ENCODE peak calls at places on chromosome 3, in eight cellular contexts. J is pancreas; W is body of pancreas; V is heart right ventricle; Y is GM23338; G is CD8-positive, alpha-beta memory T cell; R is endodermal cell; X is PC-9. Z is an unnamed sample.

GRCh38 chr3:195616681-195617080 is 32.9 kb upstream of the APOD start:
- DNase-seq in J (no peak), W (no peak), V (no peak), Y (no peak), G (no peak), R (peak; percentile 53), X (no peak), Z (no peak)

GRCh38 chr3:85172001-85172400 is 213.2 kb downstream of the CADM2 start:
- DNase-seq in J (no peak), W (no peak), V (no peak), Y (no peak), G (no peak), R (no peak), X (no peak), Z (no peak)

GRCh38 chr3:62332771-62333381 is 40.5 kb downstream of the FEZF2 start:
- DNase-seq in J (no peak), W (no peak), V (no peak), Y (peak; percentile 57), G (no peak), R (no peak), X (no peak), Z (no peak)

GRCh38 chr3:134309987-134310700 is 59.5 kb upstream of the RYK start:
- DNase-seq in J (no peak), W (no peak), V (no peak), Y (no peak), G (no peak), R (no peak), X (peak; percentile 92), Z (peak; percentile 58)

GRCh38 chr3:20682573-20682972 is 496.6 kb upstream of the SGO1 start:
- DNase-seq in J (no peak), W (no peak), V (no peak), Y (peak; percentile 39), G (no peak), R (no peak), X (no peak), Z (no peak)

GRCh38 chr3:112813723-112814171 is 32.9 kb downstream of the CD200R1L start:
- DNase-seq in J (no peak), W (no peak), V (peak; percentile 8), Y (no peak), G (no peak), R (no peak), X (no peak), Z (peak; percentile 51)

GRCh38 chr3:136716629-136717028 is 35.5 kb downstream of the STAG1 start:
- DNase-seq in J (no peak), W (no peak), V (no peak), Y (no peak), G (no peak), R (no peak), X (no peak), Z (no peak)

GRCh38 chr3:64368163-64369025 is 143.1 kb upstream of the PRICKLE2 start:
- DNase-seq in J (peak; percentile 53), W (peak; percentile 43), V (no peak), Y (no peak), G (no peak), R (no peak), X (no peak), Z (no peak)

GRCh38 chr3:132268956-132269355 is 48.3 kb upstream of the ACP3 start:
- DNase-seq in J (no peak), W (no peak), V (no peak), Y (peak; percentile 84), G (no peak), R (peak; percentile 83), X (no peak), Z (no peak)

GRCh38 chr3:180180795-180181194 is 144.1 kb upstream of the PEX5L start:
- DNase-seq in J (no peak), W (no peak), V (no peak), Y (no peak), G (no peak), R (no peak), X (no peak), Z (no peak)

GRCh38 chr3:190443257-190443656 is 6.4 kb downstream of the TMEM207 start:
- DNase-seq in J (no peak), W (no peak), V (no peak), Y (peak; percentile 33), G (no peak), R (no peak), X (no peak), Z (no peak)

GRCh38 chr3:41241800-41242571 is 42.7 kb downstream of the CTNNB1 start:
- DNase-seq in J (no peak), W (no peak), V (no peak), Y (no peak), G (no peak), R (no peak), X (no peak), Z (no peak)

GRCh38 chr3:183895296-183895695 is 10.6 kb upstream of the PARL start:
- DNase-seq in J (peak; percentile 50), W (peak; percentile 51), V (no peak), Y (peak; percentile 68), G (peak; percentile 63), R (peak; percentile 60), X (peak; percentile 55), Z (no peak)

GRCh38 chr3:101646726-101647125 is 30.2 kb downstream of the ZBTB11 start:
- DNase-seq in J (no peak), W (no peak), V (no peak), Y (no peak), G (no peak), R (no peak), X (no peak), Z (no peak)

DNA sequence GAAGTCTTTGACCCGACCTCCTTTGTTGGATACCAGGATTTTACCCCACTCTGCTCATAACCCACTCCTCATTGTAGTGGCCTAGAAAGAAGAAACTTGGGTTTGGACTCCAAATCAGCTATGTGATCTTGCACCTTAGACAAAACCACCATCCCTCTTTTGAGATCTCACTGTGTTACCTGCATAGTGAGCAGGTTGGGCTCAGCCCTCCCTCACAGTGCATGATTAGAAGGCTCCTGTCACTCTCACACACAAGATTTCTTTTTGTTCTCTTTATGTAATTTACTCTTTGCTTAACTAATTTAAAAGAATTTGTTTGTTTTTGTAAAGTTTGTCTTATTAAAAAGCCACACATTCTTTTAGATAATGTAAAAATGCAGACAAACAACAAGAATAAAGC is 587.8 kb downstream of the MECOM start:
- DNase-seq in J (no peak), W (no peak), V (no peak), Y (no peak), G (no peak), R (no peak), X (no peak), Z (no peak)
- H3K27me3 ChIP-seq in J (no peaks in the 10 kb centered on the region), W (no peaks in the 10 kb centered on the region), V (no peaks in the 10 kb centered on the region), Y (no peaks in the 10 kb centered on the region), G (no peaks in the 10 kb centered on the region), R (no peaks in the 10 kb centered on the region), X (no peaks in the 10 kb centered on the region), Z (no peaks in the 10 kb centered on the region)

DNA sequence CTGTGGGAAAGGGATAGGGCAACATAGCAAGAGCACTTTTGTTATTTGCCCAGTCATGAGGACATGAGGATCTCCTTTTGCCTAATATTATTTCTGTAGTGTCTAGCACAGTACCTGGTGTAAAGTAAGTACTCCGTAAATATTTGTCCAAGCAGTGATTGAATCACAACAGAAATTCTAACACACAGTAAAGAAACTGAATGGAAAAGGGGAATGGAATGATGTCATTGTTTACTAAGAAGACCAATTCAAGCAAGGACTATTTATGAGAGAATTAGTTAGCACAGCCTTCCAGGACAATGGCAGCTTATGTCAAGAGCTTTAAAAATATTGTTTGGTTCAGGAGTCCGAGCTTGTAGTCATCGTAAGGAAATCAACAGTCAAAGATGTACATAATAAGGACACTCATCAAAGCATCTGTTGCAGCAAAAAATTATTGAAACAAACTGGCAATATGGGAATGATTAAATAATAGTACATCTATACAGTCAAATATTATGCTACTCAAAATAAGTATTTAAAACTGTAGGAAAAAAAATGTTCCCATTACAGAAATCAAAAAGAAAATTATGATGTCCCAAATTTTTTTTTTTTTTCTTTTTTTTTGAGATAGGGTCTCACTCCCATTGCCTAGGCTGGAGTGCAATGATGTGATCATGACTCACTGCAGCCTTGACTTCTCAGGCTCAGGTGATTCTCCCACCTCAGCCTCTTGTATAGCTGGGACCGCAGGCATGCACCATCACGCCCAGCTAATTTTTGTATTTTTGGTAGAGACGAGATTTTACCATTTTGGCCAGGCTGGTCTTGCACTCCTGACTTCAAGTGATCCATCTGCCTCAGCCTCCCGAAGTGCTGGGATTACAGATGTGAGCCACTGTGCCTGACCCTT is 17.9 kb downstream of the CAPN7 start:
- DNase-seq in J (no peak), W (no peak), V (no peak), Y (no peak), G (no peak), R (no peak), X (no peak), Z (no peak)
- H3K27ac ChIP-seq in J (no peak overlapping the region), W (no peak overlapping the region), V (no peak overlapping the region), Y (no peak overlapping the region), G (no peak overlapping the region), R (no peak overlapping the region), X (no peak overlapping the region), Z (no peak overlapping the region)

GRCh38 chr3:11093823-11094340 is 60.4 kb upstream of the HRH1 start:
- DNase-seq in J (no peak), W (no peak), V (no peak), Y (no peak), G (no peak), R (no peak), X (no peak), Z (no peak)

GRCh38 chr3:11099306-11099705 is 55.0 kb upstream of the HRH1 start:
- DNase-seq in J (no peak), W (no peak), V (no peak), Y (no peak), G (no peak), R (no peak), X (no peak), Z (no peak)

GRCh38 chr3:11091791-11092190 is 62.5 kb upstream of the HRH1 start:
- DNase-seq in J (no peak), W (no peak), V (no peak), Y (no peak), G (no peak), R (no peak), X (no peak), Z (no peak)

GRCh38 chr3:11096266-11097135 is 57.8 kb upstream of the HRH1 start:
- DNase-seq in J (peak; percentile 25), W (peak; percentile 40), V (peak; percentile 63), Y (peak; percentile 63), G (no peak), R (peak; percentile 87), X (peak; percentile 55), Z (peak; percentile 73)

DNA sequence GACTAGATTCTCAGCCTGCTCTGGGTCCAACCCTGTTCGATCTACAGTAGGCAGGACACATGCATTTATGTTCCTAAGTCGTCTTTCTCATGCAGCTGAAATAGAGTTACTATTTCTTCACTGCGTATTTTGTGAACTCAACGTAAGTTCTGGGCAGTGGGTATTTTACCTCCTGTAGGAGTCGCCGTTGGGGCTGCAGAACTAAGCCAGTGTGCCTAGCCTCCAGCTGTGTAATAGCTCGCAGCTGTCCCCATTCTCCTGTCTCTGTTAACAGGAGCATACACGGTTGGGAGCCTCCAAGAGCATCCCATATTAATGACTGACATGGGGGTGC is 58.4 kb upstream of the HRH1 start:
- DNase-seq in J (no peak), W (no peak), V (no peak), Y (peak; percentile 40), G (no peak), R (peak; percentile 68), X (no peak), Z (no peak)
- H3K27me3 ChIP-seq in J (no peaks in the 10 kb centered on the region), W (no peaks in the 10 kb centered on the region), V (peaks cover 26% of the 10 kb centered on the region), Y (peaks cover 3% of the 10 kb centered on the region), G (no peaks in the 10 kb centered on the region), R (peaks cover 11% of the 10 kb centered on the region), X (no peaks in the 10 kb centered on the region), Z (no peaks in the 10 kb centered on the region)

DNA sequence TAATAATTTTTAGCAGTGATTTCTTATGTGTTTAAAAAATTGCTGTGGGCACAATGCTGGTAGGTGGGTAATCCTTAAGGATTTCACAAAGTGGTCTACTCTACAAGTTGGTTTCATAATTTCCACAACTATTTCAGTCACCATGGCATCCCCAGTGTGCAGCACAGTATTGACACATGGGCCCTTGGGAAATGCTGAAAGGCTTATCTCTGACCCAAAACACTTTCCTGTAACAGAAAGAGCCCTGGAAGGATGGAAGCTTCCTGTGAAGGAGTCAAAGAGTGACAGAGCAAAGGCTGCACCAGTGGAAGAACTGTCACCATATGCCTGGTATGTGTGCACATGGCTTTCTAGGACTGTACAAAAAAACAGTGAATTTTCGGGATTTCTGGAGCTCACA is 153.7 kb downstream of the ANO10 start:
- DNase-seq in J (no peak), W (no peak), V (no peak), Y (no peak), G (no peak), R (no peak), X (no peak), Z (no peak)
- H3K27ac ChIP-seq in J (no peak overlapping the region), W (no peak overlapping the region), V (no peak overlapping the region), Y (no peak overlapping the region), G (no peak overlapping the region), R (no peak overlapping the region), X (no peak overlapping the region), Z (no peak overlapping the region)

Z was measured in lower lobe of right lung.